ENCODE peak calls at places on chromosomes 6 and 20, in four cellular contexts. U is left ventricle myocardium inferior, G is NB4, J is cardiac fibroblast. Y is an unnamed sample.
A peak's percentile ranks its signal among the peaks of the same experiment; 100 is the strongest.

GRCh38 chr6:145865175-145865574 is 50.6 kb upstream of the FBXO30 start:
- DNase-seq in U (no peak), G (no peak), J (no peak), Y (no peak)

GRCh38 chr20:52025938-52026337 is 165.6 kb downstream of the ZFP64 start:
- DNase-seq in U (no peak), G (no peak), J (no peak), Y (no peak)

GRCh38 chr20:23235173-23236027 is 115.2 kb upstream of the NXT1 start:
- DNase-seq in U (peak; percentile 68), G (peak; percentile 86), J (peak; percentile 77), Y (peak; percentile 52)

GRCh38 chr6:42527204-42527603 is 36.6 kb upstream of the UBR2 start:
- DNase-seq in U (no peak), G (no peak), J (no peak), Y (no peak)

GRCh38 chr6:90025418-90026089 is 131.3 kb downstream of the GJA10 start:
- DNase-seq in U (no peak), G (peak; percentile 34), J (peak; percentile 61), Y (peak; percentile 89)

GRCh38 chr6:47527274-47527673 is 49.7 kb downstream of the CD2AP start:
- DNase-seq in U (no peak), G (no peak), J (no peak), Y (no peak)

GRCh38 chr20:63215101-63216040 is 560 bp downstream of the YTHDF1 start:
- DNase-seq in U (no peak), G (peak; percentile 67), J (peak; percentile 65), Y (peak; percentile 46)

GRCh38 chr6:89242574-89243330 is 25.6 kb upstream of the GABRR1 start:
- DNase-seq in U (no peak), G (peak; percentile 65), J (peak; percentile 75), Y (peak; percentile 65)

GRCh38 chr6:4901256-4902061 is 102.4 kb downstream of the RPP40 start:
- DNase-seq in U (no peak), G (no peak), J (no peak), Y (no peak)

GRCh38 chr20:56249244-56249955 is 868 bp downstream of the MC3R start:
- DNase-seq in U (no peak), G (peak; percentile 62), J (peak; percentile 1), Y (no peak)

GRCh38 chr6:121522265-121522664 is 86.8 kb downstream of the GJA1 start:
- DNase-seq in U (no peak), G (no peak), J (peak; percentile 99), Y (peak; percentile 97)

DNA sequence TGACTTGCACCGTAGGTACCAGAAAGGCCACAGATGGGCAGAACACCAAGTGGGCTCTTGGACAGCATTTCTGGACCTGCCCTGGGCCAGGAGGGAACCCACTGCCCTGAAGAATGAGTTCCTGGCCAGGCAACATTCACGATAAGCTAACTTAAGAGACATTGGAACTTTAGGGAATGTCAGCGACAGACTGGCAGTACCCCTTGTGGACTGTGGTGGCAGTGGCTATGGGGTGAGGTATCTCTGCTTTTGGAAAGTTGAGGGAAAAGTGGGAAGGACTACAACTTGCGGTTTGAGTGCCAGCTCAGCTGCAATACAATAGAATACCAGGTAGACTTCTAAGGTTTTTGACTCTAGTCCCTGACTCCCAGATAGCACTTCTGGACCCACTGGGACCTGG is 617.8 kb downstream of the COL12A1 start:
- DNase-seq in U (no peak), G (no peak), J (no peak), Y (no peak)
- H3K4me3 ChIP-seq in U (no peak overlapping the region), G (no peak overlapping the region), J (no peak overlapping the region), Y (no peak overlapping the region)

DNA sequence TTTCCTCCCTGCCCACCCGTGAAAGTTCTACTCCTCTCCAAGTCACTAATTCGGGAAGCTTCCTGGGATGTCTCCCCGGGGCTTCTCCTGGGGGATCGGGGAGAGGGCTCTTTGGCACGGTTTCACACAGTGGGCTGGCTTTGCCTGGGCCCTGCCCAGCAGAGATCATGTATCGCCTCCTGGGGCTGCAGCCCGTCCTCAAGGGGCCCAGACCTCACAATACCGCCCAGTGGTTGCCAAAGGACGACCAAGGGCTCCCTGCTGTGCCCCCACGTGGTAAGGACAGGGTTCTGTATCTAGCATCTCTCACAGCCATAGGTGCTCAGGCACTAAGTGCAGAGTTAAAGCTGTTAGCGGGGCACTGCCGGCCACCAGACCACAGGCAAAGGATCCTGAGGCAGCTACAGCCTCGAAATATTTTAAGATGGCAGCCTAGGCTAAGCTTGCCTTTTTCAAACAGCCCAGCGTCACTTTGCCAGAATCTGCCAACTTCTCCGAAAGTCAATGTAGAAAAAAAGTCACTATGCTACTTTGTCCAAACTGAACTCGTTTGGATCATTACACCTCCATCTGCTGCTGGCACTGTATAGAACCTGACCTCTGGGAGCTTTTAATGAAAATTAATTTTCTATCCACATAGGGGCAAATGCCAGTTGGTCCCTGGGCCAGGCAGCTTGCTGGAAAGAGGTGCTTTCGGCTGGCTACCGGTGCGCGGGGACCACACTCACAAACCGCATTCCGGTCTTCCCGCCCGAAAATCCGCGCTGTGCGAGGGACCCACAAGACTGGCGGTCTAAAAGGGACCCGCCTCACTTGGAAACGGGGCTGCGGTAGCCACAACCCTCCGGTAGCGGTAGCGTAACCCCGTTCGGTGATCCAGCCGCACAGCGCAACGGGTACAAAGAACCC is 1.3 kb upstream of the NNAT start:
- DNase-seq in U (no peak), G (peak; percentile 80), J (no peak), Y (peak; percentile 42)
- H3K4me3 ChIP-seq in U (peak overlapping the region; percentile 37), G (no peak overlapping the region), J (no peak overlapping the region), Y (no peak overlapping the region)

GRCh38 chr20:25233016-25233772 is 14.7 kb upstream of the PYGB start:
- DNase-seq in U (peak; percentile 69), G (no peak), J (peak; percentile 81), Y (peak; percentile 94)
- H3K4me3 ChIP-seq in U (no peak overlapping the region), G (no peak overlapping the region), J (no peak overlapping the region), Y (no peak overlapping the region)

GRCh38 chr6:110317646-110318045 is 40.5 kb downstream of the METTL24 start:
- DNase-seq in U (no peak), G (no peak), J (no peak), Y (no peak)

GRCh38 chr6:110319843-110320242 is 38.3 kb downstream of the METTL24 start:
- DNase-seq in U (no peak), G (no peak), J (no peak), Y (no peak)

GRCh38 chr6:110320307-110320706 is 37.8 kb downstream of the METTL24 start:
- DNase-seq in U (no peak), G (no peak), J (no peak), Y (no peak)

GRCh38 chr6:110315856-110316398 is 42.2 kb downstream of the METTL24 start:
- DNase-seq in U (no peak), G (no peak), J (no peak), Y (no peak)

DNA sequence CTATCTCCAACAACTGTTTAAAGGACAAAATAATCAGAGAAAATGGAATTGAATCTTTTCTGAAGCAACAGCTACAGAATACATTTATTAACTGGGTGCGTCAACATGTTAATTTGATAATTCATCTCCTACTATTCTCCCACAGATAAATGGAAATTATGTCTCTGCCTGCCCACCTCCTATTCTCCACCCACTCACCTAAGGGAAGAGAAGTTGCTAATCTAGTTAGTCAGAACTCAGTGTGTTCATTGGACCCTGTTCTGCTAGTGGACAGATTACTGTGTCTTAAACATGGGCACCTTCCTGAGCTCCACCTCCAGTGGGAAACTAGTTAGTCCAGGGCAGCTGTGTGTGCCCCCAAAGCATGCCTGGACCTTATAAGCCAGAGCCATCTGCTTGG is 41.0 kb downstream of the METTL24 start:
- DNase-seq in U (no peak), G (no peak), J (no peak), Y (no peak)
- H3K4me3 ChIP-seq in U (no peak overlapping the region), G (no peak overlapping the region), J (no peak overlapping the region), Y (no peak overlapping the region)

GRCh38 chr6:14038636-14039035 is 78.9 kb upstream of the CD83 start:
- DNase-seq in U (no peak), G (no peak), J (no peak), Y (peak; percentile 47)

GRCh38 chr6:14039038-14039437 is 78.5 kb upstream of the CD83 start:
- DNase-seq in U (no peak), G (no peak), J (no peak), Y (no peak)

GRCh38 chr6:14036911-14037310 is 80.7 kb upstream of the CD83 start:
- DNase-seq in U (no peak), G (no peak), J (no peak), Y (no peak)

GRCh38 chr6:14035448-14035847 is 82.1 kb upstream of the CD83 start:
- DNase-seq in U (no peak), G (no peak), J (peak; percentile 90), Y (peak; percentile 90)

DNA sequence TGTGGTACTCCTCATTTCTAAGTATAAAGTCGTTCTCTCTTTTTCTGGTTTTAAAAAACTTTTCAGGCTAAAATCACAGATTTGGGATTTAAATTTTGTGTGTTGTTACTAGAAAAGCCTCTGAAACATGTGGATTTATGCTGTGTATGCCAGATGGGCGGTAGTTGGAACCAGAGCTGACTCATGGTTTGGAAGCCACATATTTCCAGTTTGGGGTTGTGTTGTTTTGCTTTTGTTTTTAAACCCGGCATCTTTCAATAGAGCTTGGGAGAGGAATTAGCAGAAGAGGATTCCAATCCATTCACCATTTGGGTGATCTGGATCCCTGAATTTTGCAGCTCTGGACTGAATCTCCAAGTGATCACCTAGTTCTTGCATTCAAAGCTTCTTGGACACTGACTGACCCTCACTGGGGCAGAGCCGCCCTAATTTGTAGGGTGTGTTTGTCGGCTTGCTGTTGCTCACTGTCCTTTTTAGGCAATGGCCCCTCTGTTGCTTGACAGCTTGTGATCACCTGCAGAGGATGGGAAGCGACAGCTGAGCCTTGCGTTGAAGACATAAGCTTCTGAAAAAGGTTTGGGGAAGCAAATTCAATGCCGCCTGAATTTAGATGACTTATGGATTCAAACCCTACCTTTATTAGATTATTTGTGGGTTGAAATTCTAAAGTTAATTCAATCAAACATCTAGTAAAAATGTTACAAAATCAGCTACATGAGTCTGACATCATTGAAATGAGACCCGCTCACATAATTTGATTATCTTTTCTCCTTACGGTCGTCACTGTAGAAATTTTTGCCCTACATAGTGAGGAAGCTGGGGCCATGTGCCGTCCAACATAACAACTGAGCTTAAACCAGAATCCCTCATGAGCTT is 79.9 kb upstream of the CD83 start:
- DNase-seq in U (no peak), G (no peak), J (peak; percentile 76), Y (peak; percentile 76)
- H3K4me3 ChIP-seq in U (no peak overlapping the region), G (no peak overlapping the region), J (peak overlapping the region; percentile 7), Y (no peak overlapping the region)

DNA sequence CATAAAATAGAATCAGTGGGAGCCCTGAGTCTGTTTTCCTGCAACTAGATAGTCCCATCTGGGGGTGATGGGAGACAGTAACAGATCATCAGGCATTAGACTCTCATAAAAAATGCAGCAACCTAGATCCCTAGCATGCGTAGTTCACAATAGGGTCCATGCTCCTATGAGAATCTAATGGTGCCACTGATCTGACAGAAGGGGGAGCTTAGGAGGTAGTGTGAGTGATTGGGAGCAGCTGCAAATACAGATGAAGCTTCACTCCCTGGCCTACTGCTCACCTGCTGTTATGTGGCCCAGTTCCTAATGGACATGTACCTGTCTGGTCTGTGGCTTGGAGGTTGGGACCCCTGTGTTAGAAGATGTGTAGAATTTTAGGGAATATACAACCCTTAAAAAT is 904.5 kb upstream of the EPHA7 start:
- DNase-seq in U (no peak), G (peak; percentile 28), J (no peak), Y (no peak)
- H3K4me3 ChIP-seq in U (no peak overlapping the region), G (no peak overlapping the region), J (no peak overlapping the region), Y (no peak overlapping the region)

Y was measured in astrocyte of the spinal cord.